ENCODE peak calls at places on chromosomes 4 and X, in seven cellular contexts. G is heart right ventricle, W is hepatocyte, Q is substantia nigra, P is Karpas-422, V is GM23248, Y is GM23338. E is an unnamed sample.

GRCh38 chr4:80138556-80139538 is 58.5 kb upstream of the PRDM8 start:
- DNase-seq in W (no peak), P (no peak), Q (no peak), G (no peak), V (peak; percentile 68), Y (no peak), E (no peak)

GRCh38 chr4:85399270-85399669 is 75.7 kb upstream of the ARHGAP24 start:
- DNase-seq in Y (no peak), W (no peak), G (no peak), V (peak; percentile 50), Q (no peak), P (no peak), E (no peak)

GRCh38 chrX:37926700-37927099 is 79.3 kb upstream of the DYNLT3 start:
- DNase-seq in Y (peak; percentile 47), Q (no peak), P (peak; percentile 81), G (no peak), V (peak; percentile 55), W (peak; percentile 39), E (no peak)

GRCh38 chr4:98374643-98375042 is 113.5 kb downstream of the RAP1GDS1 start:
- DNase-seq in G (no peak), Q (no peak), W (no peak), V (no peak), P (no peak), Y (no peak), E (no peak)

GRCh38 chr4:6426571-6427438 is 45.6 kb downstream of the PPP2R2C start:
- DNase-seq in Y (no peak), G (no peak), W (no peak), V (no peak), Q (no peak), P (no peak), E (no peak)

GRCh38 chr4:15736514-15737050 is 33.7 kb downstream of the BST1 start:
- DNase-seq in V (no peak), W (no peak), Q (no peak), G (no peak), P (no peak), Y (no peak), E (no peak)

GRCh38 chrX:17009856-17010650 is 63.6 kb downstream of the REPS2 start:
- DNase-seq in G (no peak), P (no peak), V (no peak), W (peak; percentile 30), Y (no peak), Q (no peak), E (no peak)

GRCh38 chr4:85932371-85933305 is 427.2 kb downstream of the MAPK10 start:
- DNase-seq in G (no peak), P (no peak), Q (no peak), V (no peak), W (no peak), Y (no peak), E (no peak)

GRCh38 chr4:55125087-55125721 is at the start of gene KDR:
- DNase-seq in V (peak; percentile 51), W (peak; percentile 45), Q (peak; percentile 2), G (peak; percentile 70), P (peak; percentile 24), Y (peak; percentile 90), E (no peak)

GRCh38 chrX:103404225-103405008 is 28.1 kb downstream of the BEX3 start:
- DNase-seq in W (peak; percentile 76), V (peak; percentile 86), G (peak; percentile 18), Y (peak; percentile 87), P (peak; percentile 92), Q (no peak), E (no peak)

GRCh38 chr4:13750594-13750993 is 123.1 kb upstream of the BOD1L1 start:
- DNase-seq in V (no peak), W (peak; percentile 32), P (no peak), Q (no peak), G (no peak), Y (no peak), E (no peak)

GRCh38 chr4:139243448-139244365 is 36.3 kb downstream of the MGARP start:
- DNase-seq in Y (no peak), G (no peak), V (peak; percentile 95), W (peak; percentile 12), P (no peak), Q (no peak), E (no peak)

GRCh38 chr4:128387600-128388351 is 100.2 kb upstream of the PGRMC2 start:
- DNase-seq in Y (no peak), Q (no peak), V (peak; percentile 33), P (no peak), W (no peak), G (no peak), E (no peak)

DNA sequence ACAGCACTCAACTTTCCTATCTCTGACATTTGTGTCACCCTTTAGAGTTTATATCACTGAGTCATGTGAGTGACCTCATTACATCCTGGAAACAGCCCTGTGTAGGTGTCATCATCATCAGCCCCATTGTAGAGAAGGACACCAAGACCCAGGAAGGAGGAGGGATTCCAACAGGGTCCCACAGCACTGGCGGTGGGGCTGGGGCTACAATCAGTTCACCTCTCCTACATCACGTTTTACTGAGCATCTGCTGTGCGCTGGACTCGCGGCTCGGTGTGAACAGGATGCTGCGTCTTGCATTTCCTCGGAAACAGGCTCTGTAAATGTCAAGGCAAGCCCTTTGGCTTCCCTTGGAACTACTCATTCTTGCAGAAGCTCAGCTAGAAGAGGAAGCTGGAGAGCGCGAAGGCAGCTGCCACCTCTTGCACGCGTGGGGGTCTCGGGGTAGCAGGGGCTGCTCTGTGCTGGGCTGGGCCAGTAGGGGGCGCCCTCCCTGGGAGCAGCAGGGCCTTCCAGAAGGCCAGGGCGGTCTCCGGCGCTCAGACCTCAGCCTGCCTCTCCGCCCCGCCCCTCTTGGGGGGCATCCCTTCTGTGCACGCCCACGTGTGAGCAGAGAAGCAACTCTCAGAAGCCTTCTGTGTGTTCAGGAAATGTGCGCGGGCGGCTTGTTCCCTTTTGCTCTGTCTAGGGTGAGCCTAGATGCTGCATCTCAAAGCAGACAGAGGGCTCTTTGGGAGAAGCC is 29.0 kb downstream of the REELD1 start:
- DNase-seq in Q (no peak), W (no peak), V (peak; percentile 45), P (peak; percentile 78), Y (peak; percentile 76), G (peak; percentile 45), E (no peak)
- H3K27ac ChIP-seq in Q (no peak overlapping the region), W (no peak overlapping the region), V (no peak overlapping the region), P (no peak overlapping the region), Y (no peak overlapping the region), G (peak overlapping the region; percentile 87), E (no peak overlapping the region)

GRCh38 chr4:24794111-24794860 is 1.1 kb upstream of the SOD3 start:
- DNase-seq in P (no peak), W (no peak), Q (no peak), V (peak; percentile 78), G (peak; percentile 28), Y (no peak), E (no peak)

GRCh38 chr4:24798036-24798610 is 2.8 kb downstream of the SOD3 start:
- DNase-seq in V (no peak), Q (no peak), Y (no peak), P (no peak), W (no peak), G (no peak), E (no peak)

GRCh38 chr4:24796632-24797031 is 1.3 kb downstream of the SOD3 start:
- DNase-seq in Y (no peak), Q (no peak), V (no peak), P (no peak), G (no peak), W (no peak), E (no peak)

GRCh38 chr4:24794916-24795665 is at the start of gene SOD3:
- DNase-seq in Y (peak; percentile 91), W (peak; percentile 69), V (peak; percentile 92), G (peak; percentile 80), P (no peak), Q (no peak), E (peak; percentile 62)

GRCh38 chr4:24795666-24796381 is 451 bp downstream of the SOD3 start:
- DNase-seq in W (no peak), P (no peak), G (no peak), V (no peak), Y (no peak), Q (no peak), E (no peak)
- H3K27ac ChIP-seq in W (peak overlapping the region; percentile 26), P (no peak overlapping the region), G (peak overlapping the region; percentile 75), V (peak overlapping the region; percentile 55), Y (no peak overlapping the region), Q (no peak overlapping the region), E (peak overlapping the region; percentile 9)

GRCh38 chr4:140309124-140309870 is 64.1 kb upstream of the SCOC start:
- DNase-seq in V (peak; percentile 71), W (no peak), P (no peak), Y (peak; percentile 36), Q (no peak), G (no peak), E (no peak)
- H3K27ac ChIP-seq in V (peak overlapping the region; percentile 95), W (no peak overlapping the region), P (no peak overlapping the region), Y (no peak overlapping the region), Q (no peak overlapping the region), G (peak overlapping the region; percentile 82), E (no peak overlapping the region)

DNA sequence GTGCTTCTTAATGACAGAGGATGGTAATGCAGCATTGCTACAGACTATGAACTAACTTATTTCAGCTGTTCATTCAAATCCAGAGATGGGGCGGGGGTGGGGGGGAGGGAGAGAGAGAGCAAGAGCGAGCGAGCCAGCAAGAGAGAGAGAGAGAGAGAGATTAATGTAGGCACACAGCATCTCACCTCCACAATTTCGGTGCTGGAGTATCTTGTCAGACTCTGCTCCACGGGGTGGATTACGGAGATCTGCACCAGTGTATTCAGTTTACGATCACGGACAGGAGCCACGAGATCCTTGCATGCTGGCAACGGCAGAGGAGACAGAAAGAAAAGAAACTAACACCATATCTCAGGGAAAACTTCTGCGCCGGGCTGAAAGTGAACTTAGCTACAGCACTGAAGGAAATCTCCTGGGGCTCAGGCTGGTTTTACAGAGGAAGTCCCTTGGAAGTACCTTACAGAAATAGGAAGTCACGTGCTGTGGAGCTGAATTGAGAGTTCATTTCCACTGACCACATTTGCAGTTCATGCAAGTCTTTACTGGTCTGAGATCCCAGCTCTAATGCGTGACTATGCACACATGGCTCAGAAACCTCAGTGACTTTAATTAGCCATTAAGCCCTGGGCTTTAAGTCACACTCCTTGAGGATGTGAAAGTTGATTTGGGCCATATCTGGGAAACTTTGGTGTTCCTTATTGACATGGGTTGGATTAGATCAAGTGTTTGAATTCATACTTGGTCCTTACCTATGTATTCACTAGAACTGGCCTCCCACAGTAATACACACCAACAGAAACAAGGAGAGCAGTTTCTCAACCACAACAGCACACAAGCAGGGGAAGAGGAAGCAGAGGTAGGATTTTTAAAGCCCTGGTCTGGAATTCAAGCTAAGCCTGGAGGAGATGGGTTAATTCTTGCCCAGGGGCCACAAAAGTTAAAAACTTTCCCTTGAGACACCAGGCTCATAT is 440.8 kb downstream of the INPP4B start:
- DNase-seq in W (peak; percentile 59), V (peak; percentile 86), Q (no peak), P (no peak), Y (peak; percentile 19), G (peak; percentile 12), E (no peak)
- H3K27ac ChIP-seq in W (peak overlapping the region; percentile 67), V (peak overlapping the region; percentile 93), Q (no peak overlapping the region), P (no peak overlapping the region), Y (peak overlapping the region; percentile 83), G (peak overlapping the region; percentile 51), E (peak overlapping the region; percentile 28)